ENCODE peak calls at places on chromosomes 16 and 17, in five cellular contexts. D is AG04450, N is heart right ventricle, Y is BE2C, U is bronchial epithelial cell. I is an unnamed sample.

GRCh38 chr17:65453204-65453931 is 108.1 kb downstream of the AXIN2 start:
- DNase-seq in Y (no peak), N (no peak), D (no peak), U (peak), I (no peak)

GRCh38 chr17:60355663-60356594 is 36.0 kb downstream of the USP32 start:
- DNase-seq in D (no peak), Y (no peak), N (no peak), U (no peak), I (no peak)

GRCh38 chr16:86882586-86883280 is 304.4 kb downstream of the FOXL1 start:
- DNase-seq in U (peak), D (peak), N (peak), Y (no peak), I (peak)

GRCh38 chr17:32915108-32915700 is 12.7 kb upstream of the TMEM98 start:
- DNase-seq in Y (no peak), N (no peak), U (no peak), D (no peak), I (no peak)

GRCh38 chr16:62225675-62226074 is 189.4 kb upstream of the CDH8 start:
- DNase-seq in Y (peak), D (no peak), U (peak), N (peak), I (peak)

GRCh38 chr17:32275060-32276042 is 9.7 kb downstream of the RHBDL3 start:
- DNase-seq in N (peak), U (peak), Y (peak), D (no peak), I (no peak)

GRCh38 chr17:55845385-55845784 is 94.5 kb downstream of the PCTP start:
- DNase-seq in Y (peak), U (no peak), D (no peak), N (peak), I (peak)

GRCh38 chr17:74635418-74635817 is 11.9 kb upstream of the CD300E start:
- DNase-seq in N (no peak), Y (no peak), U (no peak), D (no peak), I (no peak)

GRCh38 chr17:71461504-71462197 is 659.2 kb upstream of the SOX9 start:
- DNase-seq in D (no peak), Y (peak), U (no peak), N (no peak), I (no peak)

GRCh38 chr17:14197582-14197981 is 39.1 kb downstream of the CDRT15 start:
- DNase-seq in Y (no peak), U (no peak), D (no peak), N (no peak), I (no peak)

GRCh38 chr17:22462461-22462860 is 770.1 kb downstream of the KCNJ18 start:
- DNase-seq in D (no peak), Y (no peak), U (no peak), N (no peak), I (no peak)

GRCh38 chr16:74447578-74447977 is 26.3 kb upstream of the CLEC18B start:
- DNase-seq in N (peak), Y (no peak), D (no peak), U (no peak), I (no peak)

GRCh38 chr17:35002876-35003551 is 22.7 kb downstream of the LIG3 start:
- DNase-seq in U (no peak), Y (no peak), N (peak), D (peak), I (no peak)

GRCh38 chr17:6323626-6324356 is 111.1 kb downstream of the AIPL1 start:
- DNase-seq in N (no peak), D (no peak), U (no peak), Y (no peak), I (peak)

GRCh38 chr16:89596957-89597644 is 16.3 kb upstream of the DPEP1 start:
- DNase-seq in N (no peak), Y (no peak), U (no peak), D (no peak), I (no peak)

GRCh38 chr16:23640669-23640958 is 496 bp downstream of the PALB2 start:
- DNase-seq in U (peak), N (no peak), D (no peak), Y (no peak), I (no peak)

GRCh38 chr17:64741924-64742670 is 80.0 kb upstream of the SMURF2 start:
- DNase-seq in D (peak), Y (no peak), N (peak), U (no peak), I (no peak)

GRCh38 chr17:79752175-79752574 is 21.4 kb downstream of the ENPP7 start:
- DNase-seq in D (no peak), Y (no peak), N (no peak), U (no peak), I (no peak)

GRCh38 chr16:48617711-48618148 is 7.8 kb upstream of the N4BP1 start:
- DNase-seq in Y (no peak), N (peak), U (peak), D (no peak), I (peak)

GRCh38 chr16:12147681-12148479 is 171.3 kb downstream of the SNX29 start:
- DNase-seq in D (no peak), Y (no peak), U (no peak), N (no peak), I (no peak)

GRCh38 chr16:8866884-8867482 is 1.8 kb downstream of the CARHSP1 start:
- DNase-seq in U (no peak), D (no peak), Y (no peak), N (no peak), I (peak)

GRCh38 chr17:32882029-32882428 is 5.1 kb upstream of the MYO1D start:
- DNase-seq in N (no peak), U (no peak), D (no peak), Y (no peak), I (no peak)

GRCh38 chr17:41651625-41652460 is 27.5 kb upstream of the KRT17 start:
- DNase-seq in D (no peak), N (no peak), U (peak), Y (no peak), I (no peak)

GRCh38 chr16:535446-536405 is 8.2 kb downstream of the CAPN15 start:
- DNase-seq in D (no peak), U (peak), Y (no peak), N (no peak), I (no peak)

GRCh38 chr17:69637399-69638165 is 223.1 kb downstream of the MAP2K6 start:
- DNase-seq in D (peak), Y (no peak), N (no peak), U (peak), I (no peak)

GRCh38 chr16:86481607-86482006 is 28.7 kb upstream of the FOXF1 start:
- DNase-seq in U (no peak), N (no peak), D (no peak), Y (no peak), I (no peak)

GRCh38 chr16:27918755-27919154 is 144.8 kb downstream of the GSG1L start:
- DNase-seq in N (no peak), Y (no peak), D (no peak), U (no peak), I (no peak)

GRCh38 chr17:43534909-43535308 is 11.2 kb downstream of the ETV4 start:
- DNase-seq in N (no peak), D (no peak), Y (no peak), U (no peak), I (no peak)

GRCh38 chr17:49217651-49218413 is 7.3 kb downstream of the ABI3 start:
- DNase-seq in N (peak), Y (no peak), D (no peak), U (no peak), I (no peak)

GRCh38 chr17:78661092-78661770 is 84.0 kb upstream of the DNAH17 start:
- DNase-seq in Y (no peak), D (no peak), N (no peak), U (peak), I (no peak)

GRCh38 chr16:85451646-85452363 is 161.3 kb upstream of the GSE1 start:
- DNase-seq in Y (no peak), N (no peak), U (no peak), D (no peak), I (no peak)

GRCh38 chr17:81814748-81815645 is 11.0 kb downstream of the GCGR start:
- DNase-seq in N (no peak), U (no peak), D (no peak), Y (peak), I (no peak)

GRCh38 chr17:34252138-34252889 is 2.8 kb upstream of the CCL2 start:
- DNase-seq in N (peak), D (peak), Y (peak), U (peak), I (peak)

GRCh38 chr17:16652252-16652651 is 1.4 kb downstream of the ZNF624 start:
- DNase-seq in U (no peak), Y (no peak), D (no peak), N (no peak), I (no peak)
- H3K4me3 ChIP-seq in U (no peak), Y (no peak), D (peak), N (no peak), I (peak)

GRCh38 chr17:40194821-40195220 is 17.6 kb downstream of the RAPGEFL1 start:
- DNase-seq in N (no peak), U (no peak), D (no peak), Y (no peak), I (no peak)

GRCh38 chr17:40192961-40193360 is 15.7 kb downstream of the RAPGEFL1 start:
- DNase-seq in D (no peak), U (no peak), N (no peak), Y (no peak), I (no peak)

GRCh38 chr17:40188694-40189093 is 11.4 kb downstream of the RAPGEFL1 start:
- DNase-seq in U (no peak), D (no peak), Y (no peak), N (no peak), I (no peak)

GRCh38 chr17:40190197-40191021 is 13.1 kb downstream of the RAPGEFL1 start:
- DNase-seq in D (no peak), N (no peak), Y (peak), U (peak), I (no peak)

GRCh38 chr17:40191237-40192208 is 14.3 kb downstream of the RAPGEFL1 start:
- DNase-seq in N (peak), Y (peak), D (no peak), U (peak), I (peak)
- H3K4me3 ChIP-seq in N (peak), Y (peak), D (peak), U (peak), I (peak)

GRCh38 chr17:30969989-30970680 is 704 bp upstream of the RNF135 start:
- DNase-seq in Y (no peak), N (no peak), U (peak), D (no peak), I (peak)
- H3K4me3 ChIP-seq in Y (no peak), N (peak), U (peak), D (peak), I (peak)

GRCh38 chr16:65532846-65533245 is 411.0 kb upstream of the CDH11 start:
- DNase-seq in Y (no peak), N (no peak), D (no peak), U (no peak), I (no peak)

GRCh38 chr16:65534121-65534528 is 412.3 kb upstream of the CDH11 start:
- DNase-seq in U (peak), N (no peak), D (no peak), Y (no peak), I (no peak)

GRCh38 chr16:65531475-65531874 is 409.6 kb upstream of the CDH11 start:
- DNase-seq in N (no peak), Y (no peak), D (no peak), U (no peak), I (no peak)

GRCh38 chr16:65537336-65537735 is 415.5 kb upstream of the CDH11 start:
- DNase-seq in Y (no peak), N (no peak), D (no peak), U (peak), I (no peak)

DNA sequence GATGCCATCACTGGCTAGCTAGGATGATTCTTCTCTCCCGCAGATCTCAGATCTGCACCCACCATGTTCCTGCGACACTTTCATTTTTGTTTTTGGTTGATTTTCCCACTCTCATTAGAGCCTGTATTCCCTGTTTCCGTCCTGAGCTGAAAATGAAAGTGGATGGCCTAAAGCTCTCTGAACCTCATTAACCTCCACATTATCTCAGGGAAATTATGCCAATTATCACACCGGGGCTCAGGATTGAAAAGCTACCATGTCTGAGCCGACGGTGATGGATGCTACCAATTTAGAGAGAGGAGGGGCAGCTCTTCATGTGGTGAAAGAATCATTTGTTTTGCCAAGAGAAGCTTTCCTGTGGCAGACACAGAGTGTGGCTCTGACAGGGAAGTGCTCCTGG is 410.4 kb upstream of the CDH11 start:
- DNase-seq in D (no peak), Y (no peak), U (no peak), N (no peak), I (no peak)
- H3K4me3 ChIP-seq in D (no peak), Y (no peak), U (no peak), N (peak), I (peak)